ENCODE peak calls at places on chromosomes 1 and 21, in seven cellular contexts. C is PC-9, T is Panc1, B is B cell, D is HFF-Myc, W is esophagus muscularis mucosa, M is A549. A is an unnamed sample.

GRCh38 chr1:196400478-196401453 is 207.5 kb downstream of the KCNT2 start:
- DNase-seq in C (no peak), T (no peak), B (no peak), D (peak), W (no peak), M (no peak), A (peak)

GRCh38 chr1:240242601-240243144 is 151.0 kb downstream of the FMN2 start:
- DNase-seq in C (no peak), T (no peak), B (no peak), D (peak), W (no peak), M (no peak), A (no peak)

GRCh38 chr1:53619811-53620619 is 118.9 kb downstream of the GLIS1 start:
- DNase-seq in C (no peak), T (no peak), B (peak), D (no peak), W (no peak), M (no peak), A (no peak)

GRCh38 chr1:156747737-156748669 is 3.5 kb downstream of the HDGF start:
- DNase-seq in C (no peak), T (no peak), B (no peak), D (no peak), W (no peak), M (no peak), A (peak)

GRCh38 chr1:8731162-8731561 is 86.3 kb downstream of the RERE start:
- DNase-seq in C (no peak), T (no peak), B (no peak), D (no peak), W (no peak), M (no peak), A (no peak)

GRCh38 chr1:21072721-21073120 is 104.0 kb downstream of the EIF4G3 start:
- DNase-seq in C (no peak), T (no peak), B (no peak), D (no peak), W (no peak), M (no peak), A (no peak)

GRCh38 chr1:6248798-6249731 is 5.1 kb downstream of the HES3 start:
- DNase-seq in C (no peak), T (no peak), B (no peak), D (no peak), W (no peak), M (no peak), A (peak)

GRCh38 chr1:81689531-81689941 is 111.2 kb upstream of the ADGRL2 start:
- DNase-seq in C (peak), T (no peak), B (no peak), D (no peak), W (no peak), M (no peak), A (no peak)

GRCh38 chr1:1124786-1125642 is 9.1 kb upstream of the C1orf159 start:
- DNase-seq in C (peak), T (no peak), B (no peak), D (no peak), W (no peak), M (no peak), A (no peak)

GRCh38 chr21:17613242-17613676 is 558 bp upstream of the BTG3 start:
- DNase-seq in C (no peak), T (no peak), B (no peak), D (no peak), W (no peak), M (no peak), A (peak)

GRCh38 chr21:39788383-39788782 is 43.4 kb downstream of the IGSF5 start:
- DNase-seq in C (peak), T (peak), B (no peak), D (peak), W (peak), M (peak), A (peak)

GRCh38 chr1:41626616-41627375 is 142.3 kb upstream of the EDN2 start:
- DNase-seq in C (peak), T (no peak), B (peak), D (no peak), W (no peak), M (no peak), A (no peak)

GRCh38 chr1:1665815-1666251 is 7.0 kb upstream of the CDK11B start:
- DNase-seq in C (no peak), T (no peak), B (no peak), D (no peak), W (no peak), M (no peak), A (no peak)

GRCh38 chr21:39527664-39528381 is 76.1 kb downstream of the SH3BGR start:
- DNase-seq in C (no peak), T (no peak), B (no peak), D (no peak), W (peak), M (no peak), A (peak)

GRCh38 chr1:48661726-48662483 is 114.8 kb downstream of the BEND5 start:
- DNase-seq in C (no peak), T (no peak), B (no peak), D (no peak), W (no peak), M (no peak), A (no peak)

GRCh38 chr1:248839168-248839555 is 1.1 kb downstream of the ZNF672 start:
- DNase-seq in C (no peak), T (no peak), B (no peak), D (no peak), W (no peak), M (no peak), A (no peak)

GRCh38 chr1:182357177-182357576 is 34.4 kb downstream of the GLUL start:
- DNase-seq in C (no peak), T (no peak), B (no peak), D (no peak), W (no peak), M (no peak), A (no peak)

GRCh38 chr1:172460177-172460576 is 16.3 kb upstream of the PIGC start:
- DNase-seq in C (peak), T (no peak), B (no peak), D (no peak), W (no peak), M (no peak), A (no peak)

GRCh38 chr1:27609618-27610240 is 5.8 kb upstream of the AHDC1 start:
- DNase-seq in C (no peak), T (no peak), B (peak), D (no peak), W (no peak), M (no peak), A (no peak)

GRCh38 chr1:110337704-110338199 is 1.4 kb upstream of the RBM15 start:
- DNase-seq in C (peak), T (no peak), B (peak), D (no peak), W (no peak), M (peak), A (peak)
- TF ChIP-seq CTCF in C (no peak), T (no peak), B (no peak), D (no peak), W (no peak), M (no peak), A (no peak)

DNA sequence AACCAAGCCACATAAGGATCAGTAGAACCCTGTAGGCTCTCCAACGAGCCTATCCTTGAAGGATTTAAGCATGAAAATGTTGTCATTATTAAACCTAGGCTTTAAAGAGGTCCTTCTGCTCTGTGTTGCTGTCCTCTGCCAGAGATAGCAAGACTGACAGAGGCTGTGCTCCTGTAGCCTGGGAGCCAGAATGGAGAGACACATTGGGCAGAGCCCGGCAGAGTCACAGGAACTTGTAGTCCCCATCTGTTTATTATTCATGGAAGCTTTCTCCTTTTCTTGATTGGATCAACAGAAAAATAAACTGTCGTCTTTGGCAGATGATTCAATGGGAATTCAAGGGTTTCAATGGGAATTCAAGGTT is 19.2 kb upstream of the SLAMF1 start:
- DNase-seq in C (no peak), T (no peak), B (no peak), D (no peak), W (no peak), M (no peak), A (no peak)
- TF ChIP-seq CTCF in C (no peak), T (no peak), B (no peak), D (no peak), W (no peak), M (no peak), A (no peak)

GRCh38 chr1:70745199-70745598 is 302.4 kb downstream of the PTGER3 start:
- DNase-seq in C (no peak), T (no peak), B (no peak), D (no peak), W (no peak), M (no peak), A (no peak)
- TF ChIP-seq CTCF in C (peak), T (peak), B (no peak), D (no peak), W (no peak), M (no peak), A (no peak)

GRCh38 chr1:161364332-161364731 is 3.3 kb downstream of the CFAP126 start:
- DNase-seq in C (no peak), T (no peak), B (no peak), D (no peak), W (no peak), M (no peak), A (no peak)

GRCh38 chr1:161365207-161365606 is 2.5 kb downstream of the CFAP126 start:
- DNase-seq in C (no peak), T (no peak), B (no peak), D (no peak), W (no peak), M (no peak), A (no peak)

GRCh38 chr1:161373442-161373841 is 5.8 kb upstream of the CFAP126 start:
- DNase-seq in C (no peak), T (no peak), B (no peak), D (no peak), W (no peak), M (no peak), A (no peak)

DNA sequence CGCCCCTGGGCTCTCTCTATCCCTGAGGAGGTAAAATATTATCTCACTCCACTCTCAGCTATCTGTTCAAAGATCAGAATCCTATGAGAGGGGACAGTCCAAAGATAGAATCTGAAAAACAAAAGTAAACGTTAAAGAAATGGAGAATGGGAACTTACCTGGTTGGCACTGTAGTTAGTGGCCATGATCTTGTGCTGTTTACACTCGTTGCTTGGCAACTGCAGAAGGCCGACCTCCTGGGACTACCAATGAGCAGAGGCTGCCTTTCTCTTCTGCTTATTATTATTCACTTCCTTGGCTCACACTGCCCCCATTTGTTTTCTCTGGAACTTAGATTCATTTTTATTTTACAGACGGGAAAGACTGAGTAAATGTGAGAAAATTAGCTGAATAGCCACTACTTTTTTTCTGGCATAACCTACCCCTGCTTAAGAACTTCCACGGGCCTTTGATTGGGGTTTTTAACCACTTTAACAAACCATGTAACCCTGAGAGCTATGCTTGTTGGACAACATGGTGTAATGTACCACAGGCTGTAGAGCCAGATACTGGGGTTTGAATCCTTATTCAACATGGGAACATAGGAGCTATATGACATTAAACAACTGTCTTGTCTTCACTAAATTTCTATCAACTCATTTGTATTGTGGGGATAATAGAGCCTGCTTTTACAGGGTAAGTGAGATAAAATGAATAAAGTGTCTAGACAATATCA is at the start of gene CFAP126:
- DNase-seq in C (peak), T (no peak), B (peak), D (peak), W (no peak), M (peak), A (peak)
- TF ChIP-seq CTCF in C (no peak), T (no peak), B (peak), D (no peak), W (peak), M (peak), A (peak)

GRCh38 chr1:64865105-64865757 is 101.1 kb downstream of the JAK1 start:
- DNase-seq in C (no peak), T (no peak), B (no peak), D (no peak), W (no peak), M (no peak), A (no peak)

GRCh38 chr1:64856564-64856963 is 109.8 kb downstream of the JAK1 start:
- DNase-seq in C (no peak), T (no peak), B (no peak), D (no peak), W (no peak), M (no peak), A (no peak)

GRCh38 chr1:64864018-64864945 is 102.1 kb downstream of the JAK1 start:
- DNase-seq in C (peak), T (no peak), B (peak), D (no peak), W (no peak), M (no peak), A (peak)

GRCh38 chr1:64857347-64857746 is 109.0 kb downstream of the JAK1 start:
- DNase-seq in C (no peak), T (no peak), B (no peak), D (no peak), W (no peak), M (no peak), A (no peak)

GRCh38 chr1:64861611-64862010 is 104.7 kb downstream of the JAK1 start:
- DNase-seq in C (no peak), T (peak), B (no peak), D (no peak), W (no peak), M (no peak), A (peak)
- TF ChIP-seq CTCF in C (no peak), T (no peak), B (no peak), D (peak), W (no peak), M (no peak), A (no peak)

DNA sequence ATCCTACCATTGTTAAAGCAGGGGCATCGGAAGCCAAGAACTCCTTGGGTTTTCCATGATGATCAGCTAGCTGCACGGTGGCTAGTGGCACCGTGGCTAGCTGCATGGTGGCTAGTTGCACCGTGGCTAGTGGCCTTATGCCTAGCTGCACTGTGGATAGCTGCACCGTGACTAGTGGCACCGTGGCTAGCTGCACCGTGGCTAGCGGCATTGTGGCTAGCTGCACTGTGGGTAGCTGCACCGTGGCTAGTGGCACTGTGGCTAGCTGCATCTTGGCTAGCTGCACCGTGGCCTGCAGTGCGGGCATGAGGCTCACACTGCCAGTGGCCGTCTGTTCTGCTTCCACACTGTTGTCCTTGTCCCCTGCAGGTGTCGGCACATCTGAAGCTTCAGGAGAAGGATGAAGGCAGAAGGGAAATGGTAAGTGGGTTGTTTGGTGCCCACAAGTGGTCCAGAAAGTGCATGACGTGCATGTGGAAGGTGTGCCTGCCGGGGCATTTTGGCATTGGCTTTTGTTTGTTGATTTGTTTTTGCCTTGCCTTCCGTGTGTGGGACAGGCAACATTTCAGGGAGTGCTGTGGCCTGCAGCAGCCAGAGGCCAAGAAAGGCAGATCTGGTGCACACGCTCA is 38.6 kb downstream of the TFF3 start:
- DNase-seq in C (no peak), T (no peak), B (no peak), D (no peak), W (no peak), M (no peak), A (no peak)
- TF ChIP-seq CTCF in C (no peak), T (no peak), B (no peak), D (no peak), W (no peak), M (no peak), A (no peak)

GRCh38 chr1:91952187-91952586 is 3.0 kb downstream of the BRDT start:
- DNase-seq in C (no peak), T (no peak), B (no peak), D (no peak), W (no peak), M (no peak), A (no peak)
- TF ChIP-seq CTCF in C (no peak), T (no peak), B (no peak), D (no peak), W (no peak), M (no peak), A (no peak)

DNA sequence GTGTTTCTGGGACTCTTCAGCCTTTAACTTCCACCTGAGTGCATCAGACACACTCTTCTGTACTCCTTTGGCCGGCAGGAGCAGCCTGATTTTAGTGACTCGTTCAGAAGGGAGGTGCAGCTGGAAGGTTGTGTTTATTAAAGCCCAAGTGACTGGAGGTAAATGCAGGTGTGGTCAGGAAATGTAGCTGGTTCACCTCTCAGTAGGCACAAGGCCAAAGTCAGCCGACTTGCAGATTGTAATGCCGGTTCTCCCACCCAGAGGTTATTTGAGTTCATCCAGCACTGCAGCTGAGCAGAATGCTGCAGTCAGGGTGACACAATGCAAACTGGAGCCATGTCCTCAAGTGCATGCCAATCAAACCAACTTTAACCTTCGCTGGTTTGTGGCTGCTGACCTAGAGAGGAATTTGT is 91.5 kb downstream of the SPATA46 start:
- DNase-seq in C (peak), T (no peak), B (no peak), D (no peak), W (no peak), M (no peak), A (peak)
- TF ChIP-seq CTCF in C (no peak), T (no peak), B (no peak), D (no peak), W (no peak), M (no peak), A (no peak)

A was measured in thyroid gland.